ENCODE peak calls at places on chromosomes 16 and 17, in four cellular contexts. One of them, this sample, is unnamed.

GRCh38 chr16:15811778-15812750 is 44.8 kb downstream of the MYH11 start:
- DNase-seq in upper lobe of right lung: no peak
- DNase-seq in activated T-cell treated with anti-CD3 and anti-CD28 coated beads, Interleukin-2, amount 50 U/mL, for 4 hours: no peak
- DNase-seq in stimulated activated CD4-positive, alpha-beta T cell treated with anti-CD3 and anti-CD28 coated beads, Interleukin-15, amount 100 ng/mL, for 48 hours: no peak
- DNase-seq in this sample: no peak

GRCh38 chr17:64002658-64003525 is 4.7 kb downstream of the PRR29 start:
- DNase-seq in upper lobe of right lung: no peak
- DNase-seq in activated T-cell treated with anti-CD3 and anti-CD28 coated beads, Interleukin-2, amount 50 U/mL, for 4 hours: no peak
- DNase-seq in stimulated activated CD4-positive, alpha-beta T cell treated with anti-CD3 and anti-CD28 coated beads, Interleukin-15, amount 100 ng/mL, for 48 hours: no peak
- DNase-seq in this sample: no peak

GRCh38 chr16:80913397-80913796 is 93.3 kb downstream of the CMC2 start:
- DNase-seq in upper lobe of right lung: no peak
- DNase-seq in activated T-cell treated with anti-CD3 and anti-CD28 coated beads, Interleukin-2, amount 50 U/mL, for 4 hours: no peak
- DNase-seq in stimulated activated CD4-positive, alpha-beta T cell treated with anti-CD3 and anti-CD28 coated beads, Interleukin-15, amount 100 ng/mL, for 48 hours: no peak
- DNase-seq in this sample: no peak

GRCh38 chr16:7343271-7343670 is 10.6 kb downstream of the RBFOX1 start:
- DNase-seq in upper lobe of right lung: no peak
- DNase-seq in activated T-cell treated with anti-CD3 and anti-CD28 coated beads, Interleukin-2, amount 50 U/mL, for 4 hours: no peak
- DNase-seq in stimulated activated CD4-positive, alpha-beta T cell treated with anti-CD3 and anti-CD28 coated beads, Interleukin-15, amount 100 ng/mL, for 48 hours: no peak
- DNase-seq in this sample: no peak

GRCh38 chr17:728911-729310 is 3.5 kb upstream of the TLCD3A start:
- DNase-seq in upper lobe of right lung: no peak
- DNase-seq in activated T-cell treated with anti-CD3 and anti-CD28 coated beads, Interleukin-2, amount 50 U/mL, for 4 hours: no peak
- DNase-seq in stimulated activated CD4-positive, alpha-beta T cell treated with anti-CD3 and anti-CD28 coated beads, Interleukin-15, amount 100 ng/mL, for 48 hours: no peak
- DNase-seq in this sample: no peak

GRCh38 chr16:4111748-4112696 is 4.2 kb downstream of the ADCY9 start:
- DNase-seq in upper lobe of right lung: no peak
- DNase-seq in activated T-cell treated with anti-CD3 and anti-CD28 coated beads, Interleukin-2, amount 50 U/mL, for 4 hours: no peak
- DNase-seq in stimulated activated CD4-positive, alpha-beta T cell treated with anti-CD3 and anti-CD28 coated beads, Interleukin-15, amount 100 ng/mL, for 48 hours: no peak
- DNase-seq in this sample: no peak

GRCh38 chr17:15782809-15783208 is 50.7 kb downstream of the TBC1D26 start:
- DNase-seq in upper lobe of right lung: peak; percentile 84
- DNase-seq in activated T-cell treated with anti-CD3 and anti-CD28 coated beads, Interleukin-2, amount 50 U/mL, for 4 hours: no peak
- DNase-seq in stimulated activated CD4-positive, alpha-beta T cell treated with anti-CD3 and anti-CD28 coated beads, Interleukin-15, amount 100 ng/mL, for 48 hours: no peak
- DNase-seq in this sample: peak; percentile 14

GRCh38 chr17:66469890-66470289 is 167.5 kb downstream of the PRKCA start:
- DNase-seq in upper lobe of right lung: no peak
- DNase-seq in activated T-cell treated with anti-CD3 and anti-CD28 coated beads, Interleukin-2, amount 50 U/mL, for 4 hours: no peak
- DNase-seq in stimulated activated CD4-positive, alpha-beta T cell treated with anti-CD3 and anti-CD28 coated beads, Interleukin-15, amount 100 ng/mL, for 48 hours: no peak
- DNase-seq in this sample: no peak

GRCh38 chr16:87700406-87701065 is 65.2 kb downstream of the KLHDC4 start:
- DNase-seq in upper lobe of right lung: no peak
- DNase-seq in activated T-cell treated with anti-CD3 and anti-CD28 coated beads, Interleukin-2, amount 50 U/mL, for 4 hours: no peak
- DNase-seq in stimulated activated CD4-positive, alpha-beta T cell treated with anti-CD3 and anti-CD28 coated beads, Interleukin-15, amount 100 ng/mL, for 48 hours: no peak
- DNase-seq in this sample: no peak

GRCh38 chr17:512926-513325 is 160.3 kb upstream of the RPH3AL start:
- DNase-seq in upper lobe of right lung: no peak
- DNase-seq in activated T-cell treated with anti-CD3 and anti-CD28 coated beads, Interleukin-2, amount 50 U/mL, for 4 hours: no peak
- DNase-seq in stimulated activated CD4-positive, alpha-beta T cell treated with anti-CD3 and anti-CD28 coated beads, Interleukin-15, amount 100 ng/mL, for 48 hours: no peak
- DNase-seq in this sample: no peak

GRCh38 chr16:28151180-28151579 is 60.6 kb downstream of the XPO6 start:
- DNase-seq in upper lobe of right lung: no peak
- DNase-seq in activated T-cell treated with anti-CD3 and anti-CD28 coated beads, Interleukin-2, amount 50 U/mL, for 4 hours: no peak
- DNase-seq in stimulated activated CD4-positive, alpha-beta T cell treated with anti-CD3 and anti-CD28 coated beads, Interleukin-15, amount 100 ng/mL, for 48 hours: no peak
- DNase-seq in this sample: no peak

GRCh38 chr16:14678748-14679497 is 15.2 kb downstream of the PLA2G10 start:
- DNase-seq in upper lobe of right lung: no peak
- DNase-seq in activated T-cell treated with anti-CD3 and anti-CD28 coated beads, Interleukin-2, amount 50 U/mL, for 4 hours: no peak
- DNase-seq in stimulated activated CD4-positive, alpha-beta T cell treated with anti-CD3 and anti-CD28 coated beads, Interleukin-15, amount 100 ng/mL, for 48 hours: no peak
- DNase-seq in this sample: no peak

GRCh38 chr17:50474523-50474922 is 4.1 kb upstream of the RSAD1 start:
- DNase-seq in upper lobe of right lung: no peak
- DNase-seq in activated T-cell treated with anti-CD3 and anti-CD28 coated beads, Interleukin-2, amount 50 U/mL, for 4 hours: no peak
- DNase-seq in stimulated activated CD4-positive, alpha-beta T cell treated with anti-CD3 and anti-CD28 coated beads, Interleukin-15, amount 100 ng/mL, for 48 hours: no peak
- DNase-seq in this sample: no peak

GRCh38 chr17:59454633-59455105 is 110.7 kb upstream of the DHX40 start:
- DNase-seq in upper lobe of right lung: no peak
- DNase-seq in activated T-cell treated with anti-CD3 and anti-CD28 coated beads, Interleukin-2, amount 50 U/mL, for 4 hours: no peak
- DNase-seq in stimulated activated CD4-positive, alpha-beta T cell treated with anti-CD3 and anti-CD28 coated beads, Interleukin-15, amount 100 ng/mL, for 48 hours: no peak
- DNase-seq in this sample: no peak

GRCh38 chr16:17370233-17371013 is 100.3 kb downstream of the XYLT1 start:
- DNase-seq in upper lobe of right lung: no peak
- DNase-seq in activated T-cell treated with anti-CD3 and anti-CD28 coated beads, Interleukin-2, amount 50 U/mL, for 4 hours: no peak
- DNase-seq in stimulated activated CD4-positive, alpha-beta T cell treated with anti-CD3 and anti-CD28 coated beads, Interleukin-15, amount 100 ng/mL, for 48 hours: no peak
- DNase-seq in this sample: no peak

GRCh38 chr17:7932483-7932891 is 481 bp downstream of the CNTROB start:
- DNase-seq in upper lobe of right lung: no peak
- DNase-seq in activated T-cell treated with anti-CD3 and anti-CD28 coated beads, Interleukin-2, amount 50 U/mL, for 4 hours: no peak
- DNase-seq in stimulated activated CD4-positive, alpha-beta T cell treated with anti-CD3 and anti-CD28 coated beads, Interleukin-15, amount 100 ng/mL, for 48 hours: no peak
- DNase-seq in this sample: no peak

GRCh38 chr16:5850632-5851175 is 753.1 kb upstream of the EEF2KMT start:
- DNase-seq in upper lobe of right lung: no peak
- DNase-seq in activated T-cell treated with anti-CD3 and anti-CD28 coated beads, Interleukin-2, amount 50 U/mL, for 4 hours: no peak
- DNase-seq in stimulated activated CD4-positive, alpha-beta T cell treated with anti-CD3 and anti-CD28 coated beads, Interleukin-15, amount 100 ng/mL, for 48 hours: no peak
- DNase-seq in this sample: no peak

GRCh38 chr17:28982191-28982793 is 23.5 kb downstream of the SEZ6 start:
- DNase-seq in upper lobe of right lung: no peak
- DNase-seq in activated T-cell treated with anti-CD3 and anti-CD28 coated beads, Interleukin-2, amount 50 U/mL, for 4 hours: peak; percentile 24
- DNase-seq in stimulated activated CD4-positive, alpha-beta T cell treated with anti-CD3 and anti-CD28 coated beads, Interleukin-15, amount 100 ng/mL, for 48 hours: peak; percentile 19
- DNase-seq in this sample: peak; percentile 40

GRCh38 chr17:50534222-50534978 is 1.9 kb downstream of the EPN3 start:
- DNase-seq in upper lobe of right lung: no peak
- DNase-seq in activated T-cell treated with anti-CD3 and anti-CD28 coated beads, Interleukin-2, amount 50 U/mL, for 4 hours: no peak
- DNase-seq in stimulated activated CD4-positive, alpha-beta T cell treated with anti-CD3 and anti-CD28 coated beads, Interleukin-15, amount 100 ng/mL, for 48 hours: peak; percentile 30
- DNase-seq in this sample: no peak

GRCh38 chr16:56603589-56603988 is 4.8 kb upstream of the MT2A start:
- DNase-seq in upper lobe of right lung: no peak
- DNase-seq in activated T-cell treated with anti-CD3 and anti-CD28 coated beads, Interleukin-2, amount 50 U/mL, for 4 hours: no peak
- DNase-seq in stimulated activated CD4-positive, alpha-beta T cell treated with anti-CD3 and anti-CD28 coated beads, Interleukin-15, amount 100 ng/mL, for 48 hours: no peak
- DNase-seq in this sample: no peak

GRCh38 chr17:56174421-56174820 is 21.1 kb downstream of the ANKFN1 start:
- DNase-seq in upper lobe of right lung: no peak
- DNase-seq in activated T-cell treated with anti-CD3 and anti-CD28 coated beads, Interleukin-2, amount 50 U/mL, for 4 hours: no peak
- DNase-seq in stimulated activated CD4-positive, alpha-beta T cell treated with anti-CD3 and anti-CD28 coated beads, Interleukin-15, amount 100 ng/mL, for 48 hours: no peak
- DNase-seq in this sample: no peak

This sample was measured in activated CD8-positive, alpha-beta memory T cell treated with anti-CD3 and anti-CD28 coated beads, Interleukin-2, amount 50 U/mL, for 4 hours.